ENCODE peak calls at places on chromosomes 13 and 19, in five cellular contexts. One of them, this sample, is unnamed.

GRCh38 chr13:112545866-112546265 is 42.1 kb downstream of the TUBGCP3 start:
- DNase-seq in SK-N-MC: no peak
- DNase-seq in transverse colon: no peak
- DNase-seq in breast epithelium: no peak
- DNase-seq in upper lobe of left lung: no peak
- DNase-seq in this sample: no peak

GRCh38 chr13:52048516-52048915 is 24.0 kb downstream of the UTP14C start:
- DNase-seq in SK-N-MC: no peak
- DNase-seq in transverse colon: no peak
- DNase-seq in breast epithelium: no peak
- DNase-seq in upper lobe of left lung: no peak
- DNase-seq in this sample: no peak

GRCh38 chr19:4232614-4233281 is 3.4 kb downstream of the EBI3 start:
- DNase-seq in SK-N-MC: no peak
- DNase-seq in transverse colon: no peak
- DNase-seq in breast epithelium: no peak
- DNase-seq in upper lobe of left lung: no peak
- DNase-seq in this sample: no peak

GRCh38 chr19:6271721-6272410 is 7.9 kb downstream of the MLLT1 start:
- DNase-seq in SK-N-MC: no peak
- DNase-seq in transverse colon: peak
- DNase-seq in breast epithelium: peak
- DNase-seq in upper lobe of left lung: peak
- DNase-seq in this sample: peak

GRCh38 chr13:48656621-48657020 is 2.9 kb downstream of the CYSLTR2 start:
- DNase-seq in SK-N-MC: no peak
- DNase-seq in transverse colon: no peak
- DNase-seq in breast epithelium: no peak
- DNase-seq in upper lobe of left lung: no peak
- DNase-seq in this sample: no peak

GRCh38 chr19:14248578-14249011 is 42.6 kb upstream of the ADGRL1 start:
- DNase-seq in SK-N-MC: peak
- DNase-seq in transverse colon: peak
- DNase-seq in breast epithelium: no peak
- DNase-seq in upper lobe of left lung: no peak
- DNase-seq in this sample: no peak

GRCh38 chr13:112249644-112250610 is 126.2 kb upstream of the SPACA7 start:
- DNase-seq in SK-N-MC: no peak
- DNase-seq in transverse colon: no peak
- DNase-seq in breast epithelium: no peak
- DNase-seq in upper lobe of left lung: no peak
- DNase-seq in this sample: no peak

GRCh38 chr13:39552233-39552632 is 50.8 kb downstream of the LHFPL6 start:
- DNase-seq in SK-N-MC: no peak
- DNase-seq in transverse colon: no peak
- DNase-seq in breast epithelium: no peak
- DNase-seq in upper lobe of left lung: no peak
- DNase-seq in this sample: no peak

GRCh38 chr19:31232871-31233270 is 116.4 kb downstream of the TSHZ3 start:
- DNase-seq in SK-N-MC: no peak
- DNase-seq in transverse colon: no peak
- DNase-seq in breast epithelium: no peak
- DNase-seq in upper lobe of left lung: no peak
- DNase-seq in this sample: no peak

GRCh38 chr13:111315347-111315995 is 5.0 kb upstream of the TEX29 start:
- DNase-seq in SK-N-MC: no peak
- DNase-seq in transverse colon: no peak
- DNase-seq in breast epithelium: no peak
- DNase-seq in upper lobe of left lung: no peak
- DNase-seq in this sample: no peak

GRCh38 chr13:51818276-51818675 is 14.3 kb upstream of the DHRS12 start:
- DNase-seq in SK-N-MC: no peak
- DNase-seq in transverse colon: no peak
- DNase-seq in breast epithelium: no peak
- DNase-seq in upper lobe of left lung: no peak
- DNase-seq in this sample: no peak

GRCh38 chr19:7833225-7834156 is 3.5 kb downstream of the EVI5L start:
- DNase-seq in SK-N-MC: no peak
- DNase-seq in transverse colon: peak
- DNase-seq in breast epithelium: no peak
- DNase-seq in upper lobe of left lung: peak
- DNase-seq in this sample: peak

GRCh38 chr13:40777166-40777956 is 6.4 kb upstream of the MRPS31 start:
- DNase-seq in SK-N-MC: no peak
- DNase-seq in transverse colon: peak
- DNase-seq in breast epithelium: no peak
- DNase-seq in upper lobe of left lung: no peak
- DNase-seq in this sample: no peak

GRCh38 chr13:106498571-106498970 is 36.9 kb downstream of the EFNB2 start:
- DNase-seq in SK-N-MC: no peak
- DNase-seq in transverse colon: no peak
- DNase-seq in breast epithelium: no peak
- DNase-seq in upper lobe of left lung: no peak
- DNase-seq in this sample: no peak

GRCh38 chr13:78712866-78713265 is 53.9 kb upstream of the OBI1 start:
- DNase-seq in SK-N-MC: peak
- DNase-seq in transverse colon: no peak
- DNase-seq in breast epithelium: no peak
- DNase-seq in upper lobe of left lung: no peak
- DNase-seq in this sample: no peak

GRCh38 chr13:64723735-64724134 is 2506.4 kb downstream of the PCDH9 start:
- DNase-seq in SK-N-MC: peak
- DNase-seq in transverse colon: no peak
- DNase-seq in breast epithelium: no peak
- DNase-seq in upper lobe of left lung: no peak
- DNase-seq in this sample: no peak

GRCh38 chr13:105048685-105049084 is 1486.8 kb downstream of the EFNB2 start:
- DNase-seq in SK-N-MC: no peak
- DNase-seq in transverse colon: no peak
- DNase-seq in breast epithelium: no peak
- DNase-seq in upper lobe of left lung: no peak
- DNase-seq in this sample: no peak
- H3K27ac ChIP-seq in SK-N-MC: no peak
- H3K27ac ChIP-seq in transverse colon: no peak
- H3K27ac ChIP-seq in breast epithelium: no peak
- H3K27ac ChIP-seq in upper lobe of left lung: no peak
- H3K27ac ChIP-seq in this sample: no peak

GRCh38 chr19:806815-807421 is 9.7 kb downstream of the PTBP1 start:
- DNase-seq in SK-N-MC: no peak
- DNase-seq in transverse colon: no peak
- DNase-seq in breast epithelium: no peak
- DNase-seq in upper lobe of left lung: no peak
- DNase-seq in this sample: no peak
- TF ChIP-seq POLR2AphosphoS5 in SK-N-MC: no peak
- TF ChIP-seq POLR2AphosphoS5 in transverse colon: no peak
- TF ChIP-seq POLR2AphosphoS5 in breast epithelium: peak
- TF ChIP-seq POLR2AphosphoS5 in upper lobe of left lung: no peak
- TF ChIP-seq POLR2AphosphoS5 in this sample: no peak

GRCh38 chr13:23652909-23653726 is 82.9 kb downstream of the TNFRSF19 start:
- DNase-seq in SK-N-MC: no peak
- DNase-seq in transverse colon: no peak
- DNase-seq in breast epithelium: no peak
- DNase-seq in upper lobe of left lung: no peak
- DNase-seq in this sample: no peak
- H3K27ac ChIP-seq in SK-N-MC: no peak
- H3K27ac ChIP-seq in transverse colon: no peak
- H3K27ac ChIP-seq in breast epithelium: peak
- H3K27ac ChIP-seq in upper lobe of left lung: no peak
- H3K27ac ChIP-seq in this sample: no peak

DNA sequence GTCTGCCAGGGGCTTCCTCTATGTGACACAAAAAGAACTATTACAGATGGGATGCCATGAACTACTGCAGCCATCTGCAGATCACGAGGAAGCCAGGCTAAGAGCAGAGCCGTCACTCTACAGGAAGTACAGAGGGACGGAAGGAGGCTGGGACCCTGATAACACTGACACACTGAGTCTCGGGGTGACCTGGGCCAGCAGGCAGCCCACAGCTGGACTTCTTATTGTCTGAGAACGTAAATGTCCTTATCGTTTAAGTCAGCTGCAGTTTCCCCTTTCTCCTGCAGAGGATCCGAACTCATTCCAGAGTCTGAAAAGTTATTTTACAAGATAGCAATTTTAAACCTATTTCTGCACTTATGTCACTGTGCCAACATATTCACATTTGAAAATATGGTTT is 20.7 kb downstream of the PARP4 start:
- DNase-seq in SK-N-MC: no peak
- DNase-seq in transverse colon: no peak
- DNase-seq in breast epithelium: no peak
- DNase-seq in upper lobe of left lung: no peak
- DNase-seq in this sample: no peak
- TF ChIP-seq POLR2AphosphoS5 in SK-N-MC: no peak
- TF ChIP-seq POLR2AphosphoS5 in transverse colon: no peak
- TF ChIP-seq POLR2AphosphoS5 in breast epithelium: no peak
- TF ChIP-seq POLR2AphosphoS5 in upper lobe of left lung: no peak
- TF ChIP-seq POLR2AphosphoS5 in this sample: no peak

GRCh38 chr13:98208606-98209005 is 31.5 kb upstream of the RNF113B start:
- DNase-seq in SK-N-MC: no peak
- DNase-seq in transverse colon: no peak
- DNase-seq in breast epithelium: no peak
- DNase-seq in upper lobe of left lung: no peak
- DNase-seq in this sample: no peak

GRCh38 chr13:98204546-98204945 is 27.5 kb upstream of the RNF113B start:
- DNase-seq in SK-N-MC: no peak
- DNase-seq in transverse colon: no peak
- DNase-seq in breast epithelium: no peak
- DNase-seq in upper lobe of left lung: no peak
- DNase-seq in this sample: no peak

GRCh38 chr13:98207411-98207810 is 30.3 kb upstream of the RNF113B start:
- DNase-seq in SK-N-MC: no peak
- DNase-seq in transverse colon: no peak
- DNase-seq in breast epithelium: no peak
- DNase-seq in upper lobe of left lung: no peak
- DNase-seq in this sample: no peak

GRCh38 chr13:98203641-98204326 is 26.7 kb upstream of the RNF113B start:
- DNase-seq in SK-N-MC: no peak
- DNase-seq in transverse colon: no peak
- DNase-seq in breast epithelium: no peak
- DNase-seq in upper lobe of left lung: no peak
- DNase-seq in this sample: no peak

DNA sequence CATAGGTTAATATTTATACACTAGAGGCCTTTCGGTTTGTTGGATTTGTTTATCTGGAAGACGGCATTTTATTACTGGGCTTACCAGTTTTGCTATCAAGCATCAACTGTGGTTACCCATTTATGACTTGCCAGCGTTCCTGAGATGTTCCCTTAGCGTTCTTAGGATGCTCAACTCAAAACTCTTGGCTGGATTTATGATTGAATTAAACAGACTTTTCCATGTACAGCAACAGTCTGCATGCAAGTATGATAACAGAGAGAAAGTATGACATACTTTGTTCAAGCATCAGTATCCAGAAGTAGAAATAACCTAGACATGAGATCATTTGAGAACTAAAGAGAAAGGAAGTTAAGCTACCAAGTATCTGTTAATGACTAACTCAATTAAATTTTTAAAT is 29.9 kb upstream of the RNF113B start:
- DNase-seq in SK-N-MC: no peak
- DNase-seq in transverse colon: no peak
- DNase-seq in breast epithelium: no peak
- DNase-seq in upper lobe of left lung: no peak
- DNase-seq in this sample: no peak
- H3K27ac ChIP-seq in SK-N-MC: no peak
- H3K27ac ChIP-seq in transverse colon: peak
- H3K27ac ChIP-seq in breast epithelium: no peak
- H3K27ac ChIP-seq in upper lobe of left lung: no peak
- H3K27ac ChIP-seq in this sample: peak

DNA sequence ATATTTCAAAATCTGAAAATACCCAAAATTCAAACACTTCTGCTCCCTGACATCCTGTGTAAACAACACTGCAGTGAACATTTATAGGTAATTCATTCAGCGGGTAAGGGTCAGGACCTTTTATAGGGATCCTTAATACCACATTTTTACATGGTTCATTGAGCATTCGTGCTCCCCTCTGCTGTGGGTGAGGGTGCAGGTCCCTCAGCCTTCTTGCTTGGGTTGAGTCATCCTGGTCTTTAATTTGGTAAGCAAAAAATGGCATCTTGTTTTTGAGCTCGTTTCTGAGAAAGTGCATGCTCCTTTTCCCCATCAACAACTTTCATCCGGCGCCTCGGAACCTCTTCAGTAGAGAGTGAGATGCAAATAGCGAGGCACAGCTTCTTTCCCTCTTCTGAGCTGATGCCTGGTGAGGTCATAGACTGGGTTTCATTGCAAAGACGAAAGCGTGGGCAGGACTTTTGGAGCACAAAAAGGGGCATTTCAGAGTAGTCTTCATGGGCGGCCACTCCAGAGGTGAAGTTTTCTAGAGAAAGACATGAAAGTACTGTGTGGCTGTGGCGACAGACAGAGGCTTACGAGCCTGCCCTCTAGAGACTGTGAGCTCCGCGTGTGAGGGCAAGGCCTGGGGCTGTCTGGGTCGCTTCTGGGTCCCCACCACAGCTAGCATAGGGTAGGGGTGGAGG is 44.5 kb downstream of the BBC3 start:
- DNase-seq in SK-N-MC: no peak
- DNase-seq in transverse colon: peak
- DNase-seq in breast epithelium: no peak
- DNase-seq in upper lobe of left lung: no peak
- DNase-seq in this sample: no peak
- TF ChIP-seq POLR2AphosphoS5 in SK-N-MC: no peak
- TF ChIP-seq POLR2AphosphoS5 in transverse colon: no peak
- TF ChIP-seq POLR2AphosphoS5 in breast epithelium: no peak
- TF ChIP-seq POLR2AphosphoS5 in upper lobe of left lung: no peak
- TF ChIP-seq POLR2AphosphoS5 in this sample: no peak

DNA sequence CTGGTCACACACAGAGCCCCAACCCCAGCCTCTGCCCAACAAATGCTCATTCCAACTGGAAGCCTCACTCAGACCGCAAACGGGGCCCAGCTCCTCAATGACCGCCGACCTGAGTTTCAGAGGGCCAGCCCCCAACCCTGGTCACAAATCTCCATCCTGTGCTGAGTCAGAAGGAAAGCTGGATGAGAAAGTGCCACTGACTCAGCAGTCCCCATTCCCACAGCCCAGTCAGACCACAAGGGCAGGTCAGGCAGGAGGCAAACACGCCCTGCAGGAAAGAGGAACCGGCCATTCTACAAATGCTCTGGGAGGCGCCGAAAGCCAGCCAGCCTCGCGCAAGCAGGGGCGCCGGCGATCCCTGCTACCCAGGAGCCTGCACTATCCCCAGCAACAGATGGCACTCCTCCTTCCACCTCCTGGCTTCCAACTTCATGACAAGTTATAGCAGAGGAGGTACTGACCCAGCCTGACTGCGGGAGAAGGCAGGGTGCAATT is 14.1 kb upstream of the PRKD2 start:
- DNase-seq in SK-N-MC: no peak
- DNase-seq in transverse colon: no peak
- DNase-seq in breast epithelium: no peak
- DNase-seq in upper lobe of left lung: peak
- DNase-seq in this sample: peak
- H3K27ac ChIP-seq in SK-N-MC: no peak
- H3K27ac ChIP-seq in transverse colon: no peak
- H3K27ac ChIP-seq in breast epithelium: peak
- H3K27ac ChIP-seq in upper lobe of left lung: peak
- H3K27ac ChIP-seq in this sample: no peak